ENCODE peak calls at places on chromosomes 16 and 17, in five cellular contexts. Z is mesenchymal stem cell, L is H1, A is H9, M is trophoblast cell. U is an unnamed sample.

GRCh38 chr16:16045311-16045710 is 95.9 kb downstream of the ABCC1 start:
- DNase-seq in Z (no peak), L (no peak), A (no peak), M (no peak), U (no peak)

GRCh38 chr17:16215273-16215964 is at the start of gene NCOR1:
- DNase-seq in Z (peak), L (peak), A (peak), M (peak), U (peak)

GRCh38 chr16:89721644-89722391 is 481 bp downstream of the ZNF276 start:
- DNase-seq in Z (peak), L (no peak), A (no peak), M (peak), U (no peak)

GRCh38 chr17:75153854-75154194 is 488 bp downstream of the JPT1 start:
- DNase-seq in Z (peak), L (no peak), A (no peak), M (no peak), U (no peak)

GRCh38 chr17:68763551-68763950 is 162.4 kb upstream of the FAM20A start:
- DNase-seq in Z (peak), L (no peak), A (no peak), M (no peak), U (no peak)

GRCh38 chr16:84547539-84548058 is 43.1 kb upstream of the MEAK7 start:
- DNase-seq in Z (no peak), L (no peak), A (no peak), M (no peak), U (peak)

GRCh38 chr17:40942553-40942952 is 5.1 kb upstream of the KRT23 start:
- DNase-seq in Z (no peak), L (no peak), A (no peak), M (no peak), U (no peak)

GRCh38 chr16:49750341-49751011 is 105.4 kb downstream of the ZNF423 start:
- DNase-seq in Z (peak), L (no peak), A (no peak), M (no peak), U (no peak)

GRCh38 chr16:16143941-16144340 is 79.4 kb downstream of the ABCC6 start:
- DNase-seq in Z (no peak), L (no peak), A (no peak), M (no peak), U (no peak)

GRCh38 chr17:45225051-45225700 is 3.5 kb downstream of the FMNL1 start:
- DNase-seq in Z (no peak), L (no peak), A (peak), M (no peak), U (no peak)

GRCh38 chr17:79365836-79366831 is 244.7 kb downstream of the RBFOX3 start:
- DNase-seq in Z (no peak), L (no peak), A (no peak), M (no peak), U (no peak)

GRCh38 chr16:87536795-87537142 is 43.9 kb upstream of the ZCCHC14 start:
- DNase-seq in Z (no peak), L (no peak), A (no peak), M (no peak), U (no peak)

GRCh38 chr16:1993731-1994131 is 4.0 kb downstream of the SYNGR3 start:
- DNase-seq in Z (peak), L (no peak), A (no peak), M (peak), U (no peak)

GRCh38 chr16:69324013-69324531 is 6.3 kb downstream of the PDF start:
- DNase-seq in Z (peak), L (no peak), A (no peak), M (no peak), U (no peak)

GRCh38 chr16:15899538-15900100 is 11.2 kb upstream of the CEP20 start:
- DNase-seq in Z (peak), L (no peak), A (peak), M (peak), U (no peak)

GRCh38 chr16:75152635-75153034 is 4.3 kb downstream of the ZFP1 start:
- DNase-seq in Z (no peak), L (no peak), A (no peak), M (no peak), U (no peak)

GRCh38 chr17:68356520-68356919 is 65.2 kb downstream of the ARSG start:
- DNase-seq in Z (no peak), L (no peak), A (no peak), M (no peak), U (no peak)

GRCh38 chr16:86578499-86579267 is at the start of gene FOXL1:
- DNase-seq in Z (peak), L (no peak), A (peak), M (no peak), U (no peak)

GRCh38 chr17:66567234-66568170 is 265.1 kb downstream of the PRKCA start:
- DNase-seq in Z (peak), L (peak), A (peak), M (peak), U (peak)

GRCh38 chr17:75301502-75302206 is 12.4 kb upstream of the SLC25A19 start:
- DNase-seq in Z (no peak), L (no peak), A (no peak), M (no peak), U (no peak)

GRCh38 chr17:55158439-55158838 is 106.3 kb upstream of the HLF start:
- DNase-seq in Z (no peak), L (no peak), A (no peak), M (peak), U (no peak)

GRCh38 chr17:77316191-77316641 is 175.4 kb downstream of the SEC14L1 start:
- DNase-seq in Z (peak), L (peak), A (peak), M (no peak), U (no peak)

GRCh38 chr17:64174686-64175456 is 44.9 kb upstream of the ERN1 start:
- DNase-seq in Z (peak), L (no peak), A (no peak), M (peak), U (no peak)

GRCh38 chr17:53470626-53471025 is 352.1 kb upstream of the KIF2B start:
- DNase-seq in Z (peak), L (no peak), A (no peak), M (no peak), U (no peak)

GRCh38 chr17:40554646-40555295 is 10.5 kb downstream of the CCR7 start:
- DNase-seq in Z (no peak), L (no peak), A (peak), M (no peak), U (no peak)

DNA sequence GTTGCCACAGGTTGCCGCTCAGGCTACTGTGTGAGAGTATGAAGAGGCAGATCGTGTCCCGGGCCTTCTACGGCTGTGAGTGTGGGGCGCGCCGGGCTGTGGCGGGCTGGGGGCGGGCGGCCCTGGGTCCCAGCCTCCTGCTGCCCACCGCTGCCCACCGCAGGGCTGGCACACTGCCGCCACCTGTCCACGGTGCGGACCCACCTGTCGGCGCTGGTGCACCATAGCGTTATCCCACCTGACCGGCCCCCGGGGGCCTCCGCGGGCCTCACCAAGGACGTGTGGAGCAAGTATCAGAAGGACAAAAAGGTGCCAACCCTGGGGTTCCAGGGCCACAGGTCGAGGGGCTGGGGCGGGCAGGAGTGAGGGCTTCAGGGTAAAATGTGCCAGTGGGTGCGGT is 28.7 kb downstream of the MNT start:
- DNase-seq in Z (no peak), L (no peak), A (no peak), M (no peak), U (no peak)
- H2BK12ac ChIP-seq in Z (no peak), L (no peak), A (no peak), M (no peak), U (no peak)

DNA sequence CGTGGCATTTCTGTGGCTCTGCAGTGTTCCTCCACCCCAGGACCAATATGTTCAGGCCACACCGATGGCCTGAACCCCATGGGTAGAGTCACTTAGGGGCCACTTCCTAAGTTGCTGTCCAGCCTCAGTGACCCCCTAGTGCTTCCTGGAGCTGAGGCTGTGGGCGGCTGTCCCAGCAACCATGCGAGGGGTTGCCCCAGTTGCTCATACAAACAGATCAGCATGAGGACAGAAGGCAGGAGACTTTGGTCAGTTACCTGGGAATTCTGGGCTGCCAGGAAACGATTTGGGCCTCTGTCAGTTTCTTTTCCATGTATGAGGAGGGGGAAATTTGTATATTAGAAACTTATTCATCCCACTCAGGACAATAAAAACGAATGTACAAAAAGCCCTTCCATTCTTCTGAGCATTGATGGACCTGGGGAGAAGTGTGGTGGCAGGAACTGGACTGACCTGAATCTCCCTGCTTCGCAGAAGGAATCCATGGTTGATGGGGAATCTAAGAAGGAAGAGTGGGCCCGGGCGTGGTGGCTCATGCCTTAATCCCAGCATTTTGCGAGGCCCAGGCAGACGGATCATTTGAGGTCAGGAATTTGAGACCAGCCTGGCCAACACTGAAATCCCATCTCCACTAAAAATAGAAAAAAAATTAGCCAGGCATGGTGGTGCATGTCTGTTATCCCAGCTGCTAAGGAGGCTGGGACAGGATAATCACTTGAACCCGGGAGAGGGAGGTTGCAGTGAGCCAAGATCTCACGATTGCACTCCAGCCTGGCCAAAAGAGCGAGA is 4.9 kb upstream of the IL32 start:
- DNase-seq in Z (no peak), L (no peak), A (no peak), M (no peak), U (no peak)
- H2BK12ac ChIP-seq in Z (no peak), L (peak), A (no peak), M (no peak), U (no peak)

GRCh38 chr17:38324141-38324540 is 19.6 kb downstream of the GPR179 start:
- DNase-seq in Z (no peak), L (no peak), A (no peak), M (no peak), U (no peak)

GRCh38 chr17:38324732-38325131 is 19.0 kb downstream of the GPR179 start:
- DNase-seq in Z (no peak), L (no peak), A (no peak), M (no peak), U (no peak)

GRCh38 chr17:38326996-38327792 is 16.6 kb downstream of the GPR179 start:
- DNase-seq in Z (no peak), L (no peak), A (peak), M (no peak), U (no peak)

GRCh38 chr17:38322897-38323296 is 20.9 kb downstream of the GPR179 start:
- DNase-seq in Z (no peak), L (no peak), A (no peak), M (no peak), U (no peak)

DNA sequence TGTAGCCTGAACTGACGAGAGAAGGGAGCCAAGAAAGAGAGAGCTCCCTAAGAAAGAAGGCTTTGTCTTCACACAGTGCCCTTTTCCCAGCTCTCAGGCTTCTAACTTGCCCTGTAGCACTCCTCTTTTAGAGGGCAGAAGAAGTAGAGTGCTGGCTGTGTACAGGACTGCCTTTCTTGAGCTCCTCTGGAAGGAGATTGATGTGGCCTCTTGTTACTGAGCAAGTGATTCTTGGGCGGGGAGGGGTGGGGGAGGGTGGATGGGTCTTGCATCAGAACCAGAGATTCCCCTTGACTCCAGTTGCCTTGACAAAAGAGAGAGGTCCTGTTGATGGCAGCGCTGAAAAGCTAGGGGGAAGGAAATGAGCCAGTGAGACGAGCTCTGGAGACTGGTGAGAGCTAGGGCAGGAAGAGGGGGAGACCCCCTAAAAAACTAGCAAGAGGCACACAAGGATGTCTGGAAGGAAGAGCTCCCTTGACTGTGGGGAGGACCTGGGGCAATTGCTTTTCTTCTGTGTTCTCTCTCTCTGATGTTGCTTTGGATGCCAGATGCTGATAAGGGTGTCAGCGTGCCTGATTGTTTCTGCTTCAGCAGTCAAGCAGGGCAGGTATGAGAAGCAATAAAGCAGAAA is 18.4 kb downstream of the GPR179 start:
- DNase-seq in Z (no peak), L (no peak), A (peak), M (no peak), U (no peak)
- H2BK12ac ChIP-seq in Z (no peak), L (no peak), A (no peak), M (no peak), U (no peak)

GRCh38 chr17:50523208-50523607 is 9.3 kb upstream of the EPN3 start:
- DNase-seq in Z (no peak), L (no peak), A (no peak), M (no peak), U (no peak)
- H2BK12ac ChIP-seq in Z (no peak), L (no peak), A (no peak), M (no peak), U (no peak)

GRCh38 chr17:36534117-36534880 is at the start of gene MYO19:
- DNase-seq in Z (peak), L (peak), A (peak), M (peak), U (peak)
- H2BK12ac ChIP-seq in Z (no peak), L (peak), A (no peak), M (peak), U (no peak)

U was measured in neuronal stem cell.